ENCODE peak calls at places on chromosome 22, in nine cellular contexts. C, X, L, J, Z, K, P, Q and Y are unnamed samples.

GRCh38 chr22:26461188-26461810 is 22.3 kb downstream of the HPS4 start:
- DNase-seq in K (peak), Z (peak), X (peak), L (peak), J (no peak), P (peak), C (peak), Q (peak), Y (peak)

GRCh38 chr22:25753252-25753651 is 11.3 kb downstream of the MYO18B start:
- DNase-seq in C (no peak), Q (no peak), X (no peak), P (no peak), J (no peak), L (no peak), Z (no peak), K (no peak), Y (no peak)

GRCh38 chr22:50545522-50546325 is at the start of gene KLHDC7B:
- DNase-seq in Z (no peak), K (no peak), C (no peak), J (no peak), Q (no peak), X (no peak), L (peak), P (no peak), Y (no peak)

GRCh38 chr22:44045171-44045570 is 21.1 kb downstream of the PARVB start:
- DNase-seq in C (no peak), Z (no peak), L (no peak), X (peak), Q (no peak), P (no peak), J (no peak), K (no peak), Y (no peak)

GRCh38 chr22:24822471-24822870 is 16.5 kb downstream of the SGSM1 start:
- DNase-seq in X (no peak), Z (no peak), J (no peak), P (no peak), K (no peak), Q (no peak), C (no peak), L (no peak), Y (no peak)

GRCh38 chr22:37566903-37567798 is 6.9 kb downstream of the CDC42EP1 start:
- DNase-seq in L (peak), K (peak), X (peak), C (peak), Q (peak), P (peak), Z (peak), J (peak), Y (peak)

GRCh38 chr22:32258791-32259190 is 3.6 kb upstream of the SLC5A4 start:
- DNase-seq in P (no peak), C (no peak), X (no peak), Q (no peak), Z (no peak), L (no peak), J (no peak), K (no peak), Y (no peak)

GRCh38 chr22:41947181-41948080 is 479 bp upstream of the CENPM start:
- DNase-seq in L (no peak), K (no peak), J (no peak), Z (no peak), C (no peak), X (no peak), Q (no peak), P (no peak), Y (no peak)

GRCh38 chr22:20131593-20131855 is at the start of gene ZDHHC8:
- DNase-seq in X (no peak), J (no peak), C (no peak), Q (peak), K (peak), Z (no peak), L (no peak), P (no peak), Y (peak)

GRCh38 chr22:46148336-46148735 is 2.0 kb upstream of the PPARA start:
- DNase-seq in X (no peak), K (no peak), Q (no peak), C (no peak), Z (no peak), P (no peak), L (no peak), J (no peak), Y (no peak)

GRCh38 chr22:41288245-41288946 is 2.4 kb upstream of the RANGAP1 start:
- DNase-seq in L (no peak), K (peak), J (no peak), X (peak), Z (no peak), Q (no peak), P (no peak), C (no peak), Y (peak)

GRCh38 chr22:17257091-17257490 is 37.9 kb upstream of the ADA2 start:
- DNase-seq in J (no peak), C (no peak), K (no peak), X (no peak), P (no peak), Z (peak), Q (no peak), L (no peak), Y (no peak)

GRCh38 chr22:28855355-28856094 is 27.8 kb upstream of the ZNRF3 start:
- DNase-seq in Q (peak), P (peak), C (peak), J (no peak), Z (peak), X (peak), L (peak), K (peak), Y (peak)

GRCh38 chr22:20429254-20430100 is 8.1 kb downstream of the SCARF2 start:
- DNase-seq in C (peak), Q (no peak), L (peak), P (peak), Z (no peak), K (no peak), X (no peak), J (peak), Y (no peak)